ENCODE peak calls at places on chromosomes 11 and 22, in six cellular contexts. A, V, C, B, S and H are unnamed samples.

GRCh38 chr11:110425751-110426545 is 3.8 kb upstream of the FDX1 start:
- DNase-seq in A (no peak), V (peak), C (no peak), B (no peak), S (no peak), H (no peak)

GRCh38 chr11:57598831-57599155 is 1.3 kb downstream of the SERPING1 start:
- DNase-seq in A (no peak), V (no peak), C (no peak), B (no peak), S (no peak), H (no peak)

GRCh38 chr11:70029115-70029830 is 48.8 kb upstream of the ANO1 start:
- DNase-seq in A (no peak), V (no peak), C (no peak), B (no peak), S (no peak), H (no peak)

GRCh38 chr11:31106963-31107576 is 262.5 kb downstream of the DCDC1 start:
- DNase-seq in A (peak), V (peak), C (peak), B (no peak), S (peak), H (peak)

GRCh38 chr11:33474866-33475265 is 217.7 kb downstream of the HIPK3 start:
- DNase-seq in A (no peak), V (no peak), C (no peak), B (no peak), S (no peak), H (no peak)

GRCh38 chr11:101583180-101584128 is at the start of gene TRPC6:
- DNase-seq in A (peak), V (no peak), C (peak), B (no peak), S (no peak), H (no peak)

GRCh38 chr11:34655335-34656008 is 34.6 kb downstream of the EHF start:
- DNase-seq in A (no peak), V (no peak), C (no peak), B (no peak), S (peak), H (no peak)

GRCh38 chr11:3161309-3161708 is 3.8 kb downstream of the OSBPL5 start:
- DNase-seq in A (no peak), V (no peak), C (no peak), B (no peak), S (no peak), H (no peak)

GRCh38 chr11:133907216-133907615 is 49.6 kb downstream of the IGSF9B start:
- DNase-seq in A (no peak), V (no peak), C (no peak), B (no peak), S (no peak), H (no peak)

GRCh38 chr11:47577460-47578041 is 1.2 kb downstream of the KBTBD4 start:
- DNase-seq in A (no peak), V (no peak), C (no peak), B (no peak), S (no peak), H (no peak)

GRCh38 chr11:77146261-77147035 is 18.4 kb downstream of the MYO7A start:
- DNase-seq in A (no peak), V (no peak), C (no peak), B (no peak), S (no peak), H (no peak)

GRCh38 chr11:75275581-75275980 is 35.0 kb downstream of the TPBGL start:
- DNase-seq in A (no peak), V (no peak), C (no peak), B (no peak), S (no peak), H (peak)

GRCh38 chr11:66728760-66729385 is at the start of gene SPTBN2:
- DNase-seq in A (no peak), V (peak), C (no peak), B (no peak), S (no peak), H (no peak)

GRCh38 chr11:10669258-10670033 is 24.1 kb downstream of the IRAG1 start:
- DNase-seq in A (no peak), V (no peak), C (peak), B (no peak), S (no peak), H (no peak)

GRCh38 chr11:106331163-106331562 is 253.7 kb downstream of the AASDHPPT start:
- DNase-seq in A (no peak), V (no peak), C (no peak), B (no peak), S (no peak), H (no peak)
- TF ChIP-seq GABPA in A (no peak), V (no peak), C (no peak), B (no peak), S (no peak), H (no peak)

GRCh38 chr22:49961601-49962011 is 1.0 kb downstream of the PIM3 start:
- DNase-seq in A (no peak), V (no peak), C (no peak), B (no peak), S (no peak), H (no peak)

GRCh38 chr22:49964136-49964492 is 3.5 kb downstream of the PIM3 start:
- DNase-seq in A (no peak), V (no peak), C (peak), B (no peak), S (no peak), H (no peak)

GRCh38 chr22:49963647-49964026 is 3.1 kb downstream of the PIM3 start:
- DNase-seq in A (no peak), V (no peak), C (peak), B (no peak), S (no peak), H (no peak)

GRCh38 chr22:49962012-49962750 is 1.6 kb downstream of the PIM3 start:
- DNase-seq in A (peak), V (peak), C (peak), B (no peak), S (peak), H (peak)

GRCh38 chr22:49962751-49963646 is 2.4 kb downstream of the PIM3 start:
- DNase-seq in A (no peak), V (no peak), C (no peak), B (no peak), S (no peak), H (no peak)
- TF ChIP-seq POLR2AphosphoS5 in A (no peak), V (no peak), C (no peak), B (peak), S (no peak), H (peak)

DNA sequence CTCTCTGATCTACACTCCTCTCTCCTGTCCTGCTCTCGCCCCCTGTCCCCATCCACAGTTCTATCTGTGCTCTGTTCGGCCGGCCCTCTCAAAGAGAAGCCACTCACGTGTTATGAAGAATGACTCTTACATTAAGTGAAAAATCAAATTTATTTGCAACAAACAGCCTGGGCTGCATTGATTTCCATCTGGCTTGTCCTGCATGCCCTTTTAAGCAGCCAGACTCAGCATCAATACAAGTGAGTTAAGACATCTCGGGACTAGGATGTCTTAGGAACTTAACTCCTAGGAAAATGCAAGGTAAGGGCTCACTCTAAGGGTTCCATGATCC is 373.5 kb downstream of the TENM4 start:
- DNase-seq in A (no peak), V (no peak), C (no peak), B (no peak), S (no peak), H (no peak)
- H3K4me3 ChIP-seq in A (no peak), V (no peak), C (no peak), B (no peak), S (no peak), H (no peak)

GRCh38 chr22:37505989-37506388 is 13.2 kb downstream of the CARD10 start:
- DNase-seq in A (no peak), V (no peak), C (no peak), B (no peak), S (no peak), H (no peak)
- TF ChIP-seq GABPA in A (no peak), V (no peak), C (no peak), B (no peak), S (no peak), H (no peak)

DNA sequence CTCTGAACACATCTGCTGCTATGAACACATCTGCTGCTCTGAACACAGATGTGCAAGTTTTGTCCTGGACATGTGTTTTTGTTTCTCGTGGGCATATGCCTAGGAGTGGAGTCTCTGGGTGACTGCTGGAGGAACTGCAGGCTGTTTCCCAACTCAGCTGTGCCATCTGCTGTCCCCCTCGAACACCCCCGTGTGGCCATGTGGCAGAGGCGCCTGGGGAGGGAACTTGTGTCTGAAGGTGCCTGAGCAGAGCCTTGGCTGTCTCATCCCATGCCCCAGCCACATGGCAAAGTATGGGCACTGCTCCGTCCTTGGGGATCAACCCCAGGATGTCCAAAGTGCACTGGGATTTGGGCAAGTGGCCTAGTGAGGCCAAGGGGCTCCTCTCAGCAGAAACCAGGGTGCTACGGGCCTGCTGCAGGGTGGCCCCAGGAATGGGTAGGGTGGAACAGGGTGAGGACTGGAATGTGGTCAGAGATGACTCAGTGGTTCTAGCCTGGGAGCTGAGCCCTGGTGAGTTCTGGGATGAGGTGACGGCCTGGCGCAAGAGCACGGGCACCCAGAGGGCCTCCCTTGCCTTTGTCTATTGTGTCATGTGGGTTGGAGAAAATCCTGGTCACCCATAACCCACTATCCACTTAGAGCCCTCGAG is 14.7 kb downstream of the GATD1 start:
- DNase-seq in A (no peak), V (peak), C (peak), B (no peak), S (no peak), H (peak)
- TF ChIP-seq POLR2AphosphoS5 in A (no peak), V (no peak), C (no peak), B (no peak), S (no peak), H (peak)

GRCh38 chr22:17194213-17194612 is 25.0 kb downstream of the ADA2 start:
- DNase-seq in A (no peak), V (no peak), C (no peak), B (no peak), S (no peak), H (no peak)

GRCh38 chr22:17198188-17199130 is 20.8 kb downstream of the ADA2 start:
- DNase-seq in A (peak), V (peak), C (no peak), B (no peak), S (no peak), H (no peak)

GRCh38 chr22:17201285-17201945 is 17.8 kb downstream of the ADA2 start:
- DNase-seq in A (no peak), V (no peak), C (no peak), B (no peak), S (peak), H (no peak)

GRCh38 chr22:17199131-17199731 is 20.0 kb downstream of the ADA2 start:
- DNase-seq in A (peak), V (no peak), C (peak), B (no peak), S (no peak), H (no peak)
- H3K4me3 ChIP-seq in A (peak), V (no peak), C (peak), B (no peak), S (no peak), H (no peak)